ENCODE peak calls at places on chromosomes 12 and 14, in eight cellular contexts. I is HCT116, B is HepG2, D is adrenal gland, V is uterus, N is suprapubic skin, A is heart left ventricle, F is K562. E is an unnamed sample.

GRCh38 chr12:100794441-100795192 is at the start of gene ANO4:
- DNase-seq in D (peak; percentile 19), I (no peak), B (no peak), N (no peak), F (no peak), A (no peak), V (peak; percentile 22), E (no peak)

GRCh38 chr14:70563869-70564268 is 29.1 kb upstream of the ADAM20 start:
- DNase-seq in N (no peak), I (no peak), A (peak; percentile 43), D (no peak), V (no peak), F (no peak), B (no peak), E (no peak)

GRCh38 chr12:56387152-56387551 is 24.5 kb upstream of the APOF start:
- DNase-seq in I (no peak), B (no peak), D (no peak), A (no peak), F (peak; percentile 38), N (no peak), V (no peak), E (no peak)

GRCh38 chr12:122839907-122840554 is 4.8 kb downstream of the HIP1R start:
- DNase-seq in V (no peak), I (no peak), F (no peak), D (no peak), A (no peak), N (no peak), B (no peak), E (no peak)

GRCh38 chr12:103249614-103250013 is 246.2 kb downstream of the C12orf42 start:
- DNase-seq in A (no peak), B (no peak), I (no peak), V (no peak), D (no peak), F (no peak), N (no peak), E (no peak)

GRCh38 chr14:70654609-70655008 is 12.9 kb downstream of the TTC9 start:
- DNase-seq in D (no peak), N (no peak), B (no peak), A (no peak), F (no peak), V (no peak), I (no peak), E (no peak)

GRCh38 chr12:51403744-51404143 is 12.5 kb upstream of the GALNT6 start:
- DNase-seq in A (no peak), N (no peak), I (no peak), V (no peak), F (no peak), B (no peak), D (no peak), E (no peak)

GRCh38 chr14:85479771-85480170 is 50.2 kb upstream of the FLRT2 start:
- DNase-seq in N (no peak), I (no peak), V (no peak), D (no peak), B (no peak), A (no peak), F (no peak), E (no peak)

GRCh38 chr14:68809524-68809923 is 16.7 kb upstream of the ZFP36L1 start:
- DNase-seq in N (peak; percentile 55), B (no peak), D (no peak), V (peak; percentile 26), F (no peak), I (no peak), A (no peak), E (no peak)

GRCh38 chr14:93980464-93981201 is 4.3 kb upstream of the ASB2 start:
- DNase-seq in V (peak; percentile 90), A (peak; percentile 85), I (no peak), B (no peak), D (no peak), N (no peak), F (no peak), E (no peak)

GRCh38 chr12:67355428-67356385 is 86.5 kb downstream of the CAND1 start:
- DNase-seq in N (no peak), A (no peak), B (peak; percentile 42), D (no peak), V (peak; percentile 25), F (peak; percentile 52), I (peak; percentile 34), E (no peak)

GRCh38 chr12:122174155-122174845 is at the start of gene IL31:
- DNase-seq in B (no peak), V (no peak), I (no peak), F (no peak), D (no peak), N (no peak), A (no peak), E (no peak)

GRCh38 chr12:27193854-27194544 is 50.1 kb upstream of the STK38L start:
- DNase-seq in I (no peak), A (peak; percentile 69), F (no peak), V (peak; percentile 70), N (no peak), D (no peak), B (no peak), E (no peak)

GRCh38 chr14:71588028-71588427 is 344.2 kb upstream of the RGS6 start:
- DNase-seq in B (no peak), F (no peak), A (no peak), N (no peak), V (no peak), I (no peak), D (no peak), E (no peak)

GRCh38 chr14:105533391-105533790 is 7.0 kb downstream of the TMEM121 start:
- DNase-seq in D (no peak), I (no peak), A (no peak), N (no peak), V (no peak), F (no peak), B (no peak), E (no peak)
- TF ChIP-seq POLR2A in D (no peak), I (no peak), A (no peak), N (no peak), V (no peak), F (no peak), B (no peak), E (no peak)

GRCh38 chr14:21913759-21914158 is 240.1 kb upstream of the OR4E1 start:
- DNase-seq in A (peak; percentile 26), N (no peak), B (peak; percentile 90), I (peak; percentile 71), F (peak; percentile 78), V (peak; percentile 38), D (peak; percentile 41), E (peak; percentile 69)

GRCh38 chr14:21915814-21916213 is 242.2 kb upstream of the OR4E1 start:
- DNase-seq in I (no peak), B (peak; percentile 40), D (no peak), F (no peak), N (no peak), A (no peak), V (no peak), E (peak; percentile 77)

GRCh38 chr14:21911877-21912276 is 238.3 kb upstream of the OR4E1 start:
- DNase-seq in I (no peak), N (no peak), B (no peak), F (no peak), D (no peak), V (no peak), A (no peak), E (no peak)

GRCh38 chr14:21910260-21910659 is 236.6 kb upstream of the OR4E1 start:
- DNase-seq in A (no peak), V (no peak), D (no peak), F (no peak), B (no peak), I (no peak), N (no peak), E (no peak)
- H3K4me3 ChIP-seq in A (no peak overlapping the region), V (no peak overlapping the region), D (no peak overlapping the region), F (no peak overlapping the region), B (no peak overlapping the region), I (no peak overlapping the region), N (no peak overlapping the region), E (no peak overlapping the region)

GRCh38 chr14:26286066-26286791 is 311.6 kb downstream of the NOVA1 start:
- DNase-seq in A (no peak), F (no peak), N (no peak), I (no peak), B (no peak), V (peak; percentile 26), D (no peak), E (no peak)
- H3K9me3 ChIP-seq in A (no peaks in the 10 kb centered on the region), F (no peaks in the 10 kb centered on the region), N (no peaks in the 10 kb centered on the region), I (peaks cover 22% of the 10 kb centered on the region), B (peaks cover 99% of the 10 kb centered on the region), V (no peaks in the 10 kb centered on the region), D (no peaks in the 10 kb centered on the region), E (no peaks in the 10 kb centered on the region)

DNA sequence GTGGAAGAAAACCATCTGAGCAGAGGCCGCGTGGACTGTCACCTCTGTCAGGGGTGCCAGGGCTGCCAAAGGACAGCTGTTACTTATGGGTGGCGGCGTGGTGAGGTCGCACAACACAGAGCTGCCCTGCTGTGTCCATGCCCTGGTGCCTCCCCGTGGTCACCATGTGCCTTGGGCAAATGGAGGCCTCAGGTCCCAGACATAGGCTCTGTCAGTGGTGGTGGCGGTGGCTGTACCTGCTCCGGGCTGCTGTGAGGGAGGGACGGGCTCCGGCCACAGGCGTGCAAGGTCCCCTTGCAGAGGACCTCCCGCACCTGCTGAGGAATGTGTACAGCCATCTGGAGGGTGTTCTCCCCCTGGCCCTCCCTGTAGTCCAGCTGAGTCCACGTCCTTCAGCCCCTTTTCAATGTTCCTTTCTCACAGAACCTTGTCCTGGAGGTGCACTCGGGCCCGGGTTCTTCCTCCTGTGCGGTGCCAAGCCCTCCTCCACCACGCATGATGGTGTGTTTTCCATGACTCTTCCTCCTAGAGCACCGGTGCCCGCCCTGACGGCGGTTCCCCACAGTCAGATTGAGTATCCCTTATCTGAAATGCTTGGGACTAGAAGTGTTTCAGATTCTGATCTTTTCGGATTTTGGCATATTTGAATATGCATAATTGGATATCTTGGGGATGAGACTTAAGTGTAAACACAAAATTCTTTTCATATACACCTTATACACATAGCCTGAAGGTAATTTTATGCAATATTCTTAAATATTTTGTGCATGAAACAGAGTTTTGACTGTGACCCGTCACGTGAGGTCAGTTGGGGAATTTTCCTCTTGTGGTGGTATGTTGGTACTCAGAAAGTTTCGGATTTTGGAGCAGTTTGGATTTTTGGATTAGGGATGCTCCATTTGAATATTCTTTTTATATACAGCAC is 49.8 kb downstream of the TRAF3 start:
- DNase-seq in A (no peak), B (no peak), D (no peak), F (no peak), I (no peak), V (no peak), N (no peak), E (no peak)
- TF ChIP-seq POLR2A in A (no peak), B (no peak), D (no peak), F (no peak), I (no peak), V (no peak), N (no peak), E (no peak)

GRCh38 chr12:116604883-116605641 is 45.9 kb downstream of the MAP1LC3B2 start:
- DNase-seq in I (no peak), N (no peak), A (no peak), V (peak; percentile 41), F (no peak), B (no peak), D (no peak), E (no peak)
- H3K4me3 ChIP-seq in I (no peak overlapping the region), N (no peak overlapping the region), A (no peak overlapping the region), V (peak overlapping the region; percentile 15), F (no peak overlapping the region), B (no peak overlapping the region), D (no peak overlapping the region), E (no peak overlapping the region)